ENCODE peak calls at places on chromosomes 13 and 19, in four cellular contexts. P, A, E and V are unnamed samples.

GRCh38 chr13:114131581-114132418 is 623 bp downstream of the RASA3 start:
- DNase-seq in E (peak), A (no peak), P (no peak), V (no peak)

GRCh38 chr19:47122359-47123335 is 8.0 kb upstream of the SAE1 start:
- DNase-seq in P (no peak), E (no peak), A (no peak), V (no peak)

GRCh38 chr19:28555317-28555716 is 657.6 kb downstream of the UQCRFS1 start:
- DNase-seq in E (no peak), A (no peak), P (no peak), V (no peak)

GRCh38 chr13:111328111-111328802 is 7.8 kb downstream of the TEX29 start:
- DNase-seq in E (no peak), A (no peak), P (no peak), V (no peak)

GRCh38 chr13:27481766-27482165 is 31.4 kb upstream of the MTIF3 start:
- DNase-seq in P (peak), E (peak), A (no peak), V (no peak)

GRCh38 chr19:56069642-56070041 is 51.5 kb downstream of the ZNF787 start:
- DNase-seq in A (no peak), P (no peak), E (no peak), V (no peak)

GRCh38 chr13:107941345-107942029 is 273.8 kb downstream of the LIG4 start:
- DNase-seq in A (no peak), E (no peak), P (no peak), V (no peak)

GRCh38 chr13:30408319-30409101 is 13.8 kb upstream of the UBE2L5 start:
- DNase-seq in E (peak), A (peak), P (peak), V (peak)

GRCh38 chr13:76882431-76882830 is 3.8 kb downstream of the KCTD12 start:
- DNase-seq in A (no peak), E (no peak), P (no peak), V (no peak)

DNA sequence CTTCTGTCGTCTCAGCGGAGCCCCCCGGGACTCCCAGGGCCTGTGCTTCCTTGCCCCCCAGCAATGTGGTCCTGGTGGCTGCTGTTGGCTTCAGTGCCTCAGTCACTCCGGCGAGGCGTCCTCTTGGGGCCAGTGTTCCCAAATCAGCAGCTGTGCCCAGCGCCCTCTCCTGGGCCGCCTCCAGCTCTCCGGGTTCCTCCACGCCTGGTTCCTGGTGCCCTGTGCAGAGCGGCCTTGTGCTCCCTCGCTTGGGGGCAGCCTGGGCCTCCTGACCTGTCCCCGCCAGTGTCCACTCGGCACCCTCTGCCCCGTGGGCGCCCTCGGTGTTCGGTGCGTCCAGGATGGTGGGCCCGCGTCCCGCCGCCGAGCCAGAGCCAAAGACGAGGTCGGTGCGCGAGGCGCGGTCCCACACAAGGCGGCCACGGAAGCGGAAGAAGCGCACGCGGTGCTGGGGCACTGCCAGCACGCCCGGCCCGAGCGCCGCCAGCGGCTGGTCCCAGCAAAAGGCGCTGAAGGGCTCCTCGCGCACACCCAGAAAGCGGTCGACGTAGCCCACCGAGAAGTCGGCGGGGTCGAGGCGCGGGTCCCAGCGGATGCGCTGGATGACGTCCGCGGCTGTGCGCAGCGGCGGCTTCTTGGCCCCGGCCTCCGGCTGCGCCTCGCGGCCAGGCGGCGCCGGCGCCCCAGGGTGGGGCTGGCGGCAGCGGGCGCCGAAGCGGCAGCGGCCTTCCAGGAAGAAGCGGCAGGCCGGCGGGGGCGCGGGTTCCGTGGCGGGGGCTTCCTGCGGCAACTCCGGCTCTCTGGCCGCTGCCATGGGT is 656 bp downstream of the LENG9 start:
- DNase-seq in E (peak), A (peak), P (peak), V (peak)
- TF ChIP-seq CTCF in E (peak), A (no peak), P (no peak), V (no peak)

DNA sequence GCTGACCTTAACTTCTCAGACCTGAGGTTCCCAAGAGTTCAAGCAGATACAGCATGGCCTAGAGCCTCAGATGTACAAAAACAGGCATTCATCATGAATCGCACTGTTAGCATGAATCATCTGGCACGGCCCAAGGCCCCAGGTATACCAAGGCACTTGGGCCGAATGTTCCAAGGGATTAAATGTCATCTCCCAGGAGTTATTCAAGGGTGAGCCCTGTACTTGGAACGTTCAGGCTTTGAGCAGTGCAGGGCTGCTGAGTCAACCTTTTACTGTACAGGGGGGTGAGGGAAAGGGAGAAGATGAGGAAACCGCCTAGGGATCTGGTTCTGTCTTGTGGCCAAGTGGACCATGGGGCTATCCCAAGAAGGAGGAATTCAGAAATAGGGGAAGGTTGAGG is 6.3 kb downstream of the KLK3 start:
- DNase-seq in E (no peak), P (no peak), A (no peak), V (no peak)
- TF ChIP-seq CTCF in E (no peak), P (no peak), A (no peak), V (no peak)

DNA sequence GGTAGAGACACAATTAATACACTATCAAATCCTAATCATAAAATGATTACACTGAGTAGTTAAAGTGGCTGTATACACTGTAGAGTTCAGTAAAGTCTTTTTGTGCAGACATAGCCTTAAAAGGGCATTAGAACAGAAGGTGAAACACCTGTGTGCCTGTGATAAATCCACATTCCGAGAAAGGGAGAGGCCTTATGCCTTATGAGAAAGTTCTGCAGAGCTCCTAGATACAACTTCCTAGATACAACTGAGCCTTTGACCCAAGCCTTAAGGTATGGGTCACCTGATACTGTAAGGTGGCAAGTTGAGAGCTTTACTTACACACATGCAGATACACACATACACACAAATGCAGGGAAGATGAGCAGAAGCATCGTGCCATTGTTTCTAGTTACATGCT is 6.3 kb downstream of the SERP2 start:
- DNase-seq in P (no peak), A (no peak), E (no peak), V (no peak)
- TF ChIP-seq CTCF in P (no peak), A (no peak), E (no peak), V (no peak)

GRCh38 chr13:54232700-54233099 is 1204.1 kb downstream of the OLFM4 start:
- DNase-seq in P (no peak), A (no peak), E (no peak), V (no peak)

DNA sequence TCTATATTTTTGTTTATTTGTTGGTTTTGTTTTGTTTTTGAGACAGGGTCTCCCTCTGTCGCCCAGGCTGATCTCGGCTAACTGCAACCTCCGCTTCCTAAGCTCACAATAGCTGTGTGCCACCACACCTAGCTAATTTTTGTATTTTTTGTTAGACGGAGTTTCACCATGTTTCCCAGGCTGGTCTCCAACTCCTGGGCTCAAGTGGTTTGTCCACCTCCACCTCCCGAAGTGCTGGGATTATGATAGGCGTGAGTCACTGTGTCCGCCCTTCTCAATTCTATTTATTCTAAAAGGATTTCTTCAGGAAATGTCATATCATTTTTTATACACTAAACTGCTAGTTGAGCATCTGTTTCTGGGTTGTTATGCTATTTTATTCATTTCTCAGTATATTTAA is 1206.0 kb downstream of the OLFM4 start:
- DNase-seq in P (no peak), A (no peak), E (no peak), V (no peak)
- TF ChIP-seq CTCF in P (no peak), A (no peak), E (no peak), V (no peak)